ENCODE peak calls at places on chromosome 15, in ten cellular contexts. One of them, this sample, is unnamed.

GRCh38 chr15:88470625-88471372 is 3.3 kb downstream of the MRPS11 start:
- DNase-seq in NCI-H460: no peak
- DNase-seq in heart left ventricle: no peak
- DNase-seq in sigmoid colon: no peak
- DNase-seq in stimulated activated CD8-positive, alpha-beta memory T cell treated with anti-CD3 and anti-CD28 coated beads, Interleukin-15, amount 100 ng/mL, for 4 hours: no peak
- DNase-seq in GM23248: no peak
- DNase-seq in central memory CD4-positive, alpha-beta T cell: no peak
- DNase-seq in IMR-90: no peak
- DNase-seq in endothelial cell: no peak
- DNase-seq in HTR-8/SVneo: no peak
- DNase-seq in this sample: no peak

GRCh38 chr15:52338891-52339290 is 43.3 kb upstream of the MYO5C start:
- DNase-seq in NCI-H460: no peak
- DNase-seq in heart left ventricle: no peak
- DNase-seq in sigmoid colon: no peak
- DNase-seq in stimulated activated CD8-positive, alpha-beta memory T cell treated with anti-CD3 and anti-CD28 coated beads, Interleukin-15, amount 100 ng/mL, for 4 hours: no peak
- DNase-seq in GM23248: no peak
- DNase-seq in central memory CD4-positive, alpha-beta T cell: no peak
- DNase-seq in IMR-90: no peak
- DNase-seq in endothelial cell: no peak
- DNase-seq in HTR-8/SVneo: no peak
- DNase-seq in this sample: no peak

GRCh38 chr15:32919749-32920414 is 202.1 kb downstream of the GREM1 start:
- DNase-seq in NCI-H460: no peak
- DNase-seq in heart left ventricle: no peak
- DNase-seq in sigmoid colon: no peak
- DNase-seq in stimulated activated CD8-positive, alpha-beta memory T cell treated with anti-CD3 and anti-CD28 coated beads, Interleukin-15, amount 100 ng/mL, for 4 hours: no peak
- DNase-seq in GM23248: peak
- DNase-seq in central memory CD4-positive, alpha-beta T cell: no peak
- DNase-seq in IMR-90: peak
- DNase-seq in endothelial cell: no peak
- DNase-seq in HTR-8/SVneo: no peak
- DNase-seq in this sample: no peak

GRCh38 chr15:78768531-78769408 is 42.5 kb downstream of the ADAMTS7 start:
- DNase-seq in NCI-H460: no peak
- DNase-seq in heart left ventricle: no peak
- DNase-seq in sigmoid colon: peak
- DNase-seq in stimulated activated CD8-positive, alpha-beta memory T cell treated with anti-CD3 and anti-CD28 coated beads, Interleukin-15, amount 100 ng/mL, for 4 hours: no peak
- DNase-seq in GM23248: no peak
- DNase-seq in central memory CD4-positive, alpha-beta T cell: no peak
- DNase-seq in IMR-90: no peak
- DNase-seq in endothelial cell: no peak
- DNase-seq in HTR-8/SVneo: no peak
- DNase-seq in this sample: no peak

GRCh38 chr15:101444015-101444414 is 45.5 kb downstream of the PCSK6 start:
- DNase-seq in NCI-H460: no peak
- DNase-seq in heart left ventricle: no peak
- DNase-seq in sigmoid colon: peak
- DNase-seq in stimulated activated CD8-positive, alpha-beta memory T cell treated with anti-CD3 and anti-CD28 coated beads, Interleukin-15, amount 100 ng/mL, for 4 hours: no peak
- DNase-seq in GM23248: no peak
- DNase-seq in central memory CD4-positive, alpha-beta T cell: no peak
- DNase-seq in IMR-90: no peak
- DNase-seq in endothelial cell: no peak
- DNase-seq in HTR-8/SVneo: no peak
- DNase-seq in this sample: no peak

GRCh38 chr15:64773606-64774555 is 1.5 kb downstream of the RBPMS2 start:
- DNase-seq in NCI-H460: no peak
- DNase-seq in heart left ventricle: no peak
- DNase-seq in sigmoid colon: peak
- DNase-seq in stimulated activated CD8-positive, alpha-beta memory T cell treated with anti-CD3 and anti-CD28 coated beads, Interleukin-15, amount 100 ng/mL, for 4 hours: no peak
- DNase-seq in GM23248: no peak
- DNase-seq in central memory CD4-positive, alpha-beta T cell: no peak
- DNase-seq in IMR-90: no peak
- DNase-seq in endothelial cell: no peak
- DNase-seq in HTR-8/SVneo: no peak
- DNase-seq in this sample: no peak

GRCh38 chr15:77525907-77526581 is 105.4 kb downstream of the HMG20A start:
- DNase-seq in NCI-H460: no peak
- DNase-seq in heart left ventricle: no peak
- DNase-seq in sigmoid colon: peak
- DNase-seq in stimulated activated CD8-positive, alpha-beta memory T cell treated with anti-CD3 and anti-CD28 coated beads, Interleukin-15, amount 100 ng/mL, for 4 hours: no peak
- DNase-seq in GM23248: no peak
- DNase-seq in central memory CD4-positive, alpha-beta T cell: no peak
- DNase-seq in IMR-90: no peak
- DNase-seq in endothelial cell: no peak
- DNase-seq in HTR-8/SVneo: no peak
- DNase-seq in this sample: no peak

GRCh38 chr15:101043911-101044624 is 124.9 kb downstream of the LRRK1 start:
- DNase-seq in NCI-H460: no peak
- DNase-seq in heart left ventricle: no peak
- DNase-seq in sigmoid colon: peak
- DNase-seq in stimulated activated CD8-positive, alpha-beta memory T cell treated with anti-CD3 and anti-CD28 coated beads, Interleukin-15, amount 100 ng/mL, for 4 hours: no peak
- DNase-seq in GM23248: no peak
- DNase-seq in central memory CD4-positive, alpha-beta T cell: no peak
- DNase-seq in IMR-90: no peak
- DNase-seq in endothelial cell: peak
- DNase-seq in HTR-8/SVneo: no peak
- DNase-seq in this sample: no peak

GRCh38 chr15:99857836-99858235 is 124.6 kb upstream of the LYSMD4 start:
- DNase-seq in NCI-H460: no peak
- DNase-seq in heart left ventricle: no peak
- DNase-seq in sigmoid colon: no peak
- DNase-seq in stimulated activated CD8-positive, alpha-beta memory T cell treated with anti-CD3 and anti-CD28 coated beads, Interleukin-15, amount 100 ng/mL, for 4 hours: no peak
- DNase-seq in GM23248: no peak
- DNase-seq in central memory CD4-positive, alpha-beta T cell: no peak
- DNase-seq in IMR-90: no peak
- DNase-seq in endothelial cell: no peak
- DNase-seq in HTR-8/SVneo: no peak
- DNase-seq in this sample: peak

GRCh38 chr15:41659190-41659589 is 1.0 kb upstream of the MGA start:
- DNase-seq in NCI-H460: no peak
- DNase-seq in heart left ventricle: no peak
- DNase-seq in sigmoid colon: no peak
- DNase-seq in stimulated activated CD8-positive, alpha-beta memory T cell treated with anti-CD3 and anti-CD28 coated beads, Interleukin-15, amount 100 ng/mL, for 4 hours: no peak
- DNase-seq in GM23248: no peak
- DNase-seq in central memory CD4-positive, alpha-beta T cell: no peak
- DNase-seq in IMR-90: no peak
- DNase-seq in endothelial cell: no peak
- DNase-seq in HTR-8/SVneo: no peak
- DNase-seq in this sample: no peak

GRCh38 chr15:53872410-53872809 is 105.8 kb upstream of the UNC13C start:
- DNase-seq in NCI-H460: no peak
- DNase-seq in heart left ventricle: no peak
- DNase-seq in sigmoid colon: no peak
- DNase-seq in stimulated activated CD8-positive, alpha-beta memory T cell treated with anti-CD3 and anti-CD28 coated beads, Interleukin-15, amount 100 ng/mL, for 4 hours: no peak
- DNase-seq in GM23248: no peak
- DNase-seq in central memory CD4-positive, alpha-beta T cell: no peak
- DNase-seq in IMR-90: no peak
- DNase-seq in endothelial cell: no peak
- DNase-seq in HTR-8/SVneo: no peak
- DNase-seq in this sample: peak

GRCh38 chr15:37995461-37996347 is 61.3 kb downstream of the TMCO5A start:
- DNase-seq in NCI-H460: peak
- DNase-seq in heart left ventricle: no peak
- DNase-seq in sigmoid colon: no peak
- DNase-seq in stimulated activated CD8-positive, alpha-beta memory T cell treated with anti-CD3 and anti-CD28 coated beads, Interleukin-15, amount 100 ng/mL, for 4 hours: no peak
- DNase-seq in GM23248: peak
- DNase-seq in central memory CD4-positive, alpha-beta T cell: no peak
- DNase-seq in IMR-90: peak
- DNase-seq in endothelial cell: peak
- DNase-seq in HTR-8/SVneo: peak
- DNase-seq in this sample: peak

GRCh38 chr15:91866371-91866905 is 12.9 kb downstream of the SLCO3A1 start:
- DNase-seq in NCI-H460: no peak
- DNase-seq in heart left ventricle: no peak
- DNase-seq in sigmoid colon: no peak
- DNase-seq in stimulated activated CD8-positive, alpha-beta memory T cell treated with anti-CD3 and anti-CD28 coated beads, Interleukin-15, amount 100 ng/mL, for 4 hours: no peak
- DNase-seq in GM23248: peak
- DNase-seq in central memory CD4-positive, alpha-beta T cell: peak
- DNase-seq in IMR-90: peak
- DNase-seq in endothelial cell: no peak
- DNase-seq in HTR-8/SVneo: no peak
- DNase-seq in this sample: peak

GRCh38 chr15:55586808-55587207 is 1.3 kb downstream of the PYGO1 start:
- DNase-seq in NCI-H460: no peak
- DNase-seq in heart left ventricle: no peak
- DNase-seq in sigmoid colon: no peak
- DNase-seq in stimulated activated CD8-positive, alpha-beta memory T cell treated with anti-CD3 and anti-CD28 coated beads, Interleukin-15, amount 100 ng/mL, for 4 hours: no peak
- DNase-seq in GM23248: peak
- DNase-seq in central memory CD4-positive, alpha-beta T cell: no peak
- DNase-seq in IMR-90: peak
- DNase-seq in endothelial cell: no peak
- DNase-seq in HTR-8/SVneo: no peak
- DNase-seq in this sample: no peak

GRCh38 chr15:52529289-52529929 is 729 bp upstream of the MYO5A start:
- DNase-seq in NCI-H460: no peak
- DNase-seq in heart left ventricle: no peak
- DNase-seq in sigmoid colon: no peak
- DNase-seq in stimulated activated CD8-positive, alpha-beta memory T cell treated with anti-CD3 and anti-CD28 coated beads, Interleukin-15, amount 100 ng/mL, for 4 hours: no peak
- DNase-seq in GM23248: no peak
- DNase-seq in central memory CD4-positive, alpha-beta T cell: no peak
- DNase-seq in IMR-90: no peak
- DNase-seq in endothelial cell: no peak
- DNase-seq in HTR-8/SVneo: peak
- DNase-seq in this sample: no peak

GRCh38 chr15:38781196-38781595 is 216.6 kb upstream of the RASGRP1 start:
- DNase-seq in NCI-H460: no peak
- DNase-seq in heart left ventricle: no peak
- DNase-seq in sigmoid colon: no peak
- DNase-seq in stimulated activated CD8-positive, alpha-beta memory T cell treated with anti-CD3 and anti-CD28 coated beads, Interleukin-15, amount 100 ng/mL, for 4 hours: no peak
- DNase-seq in GM23248: peak
- DNase-seq in central memory CD4-positive, alpha-beta T cell: no peak
- DNase-seq in IMR-90: no peak
- DNase-seq in endothelial cell: no peak
- DNase-seq in HTR-8/SVneo: no peak
- DNase-seq in this sample: peak

GRCh38 chr15:51024735-51025453 is 69.8 kb downstream of the TNFAIP8L3 start:
- DNase-seq in NCI-H460: no peak
- DNase-seq in heart left ventricle: no peak
- DNase-seq in sigmoid colon: no peak
- DNase-seq in stimulated activated CD8-positive, alpha-beta memory T cell treated with anti-CD3 and anti-CD28 coated beads, Interleukin-15, amount 100 ng/mL, for 4 hours: no peak
- DNase-seq in GM23248: peak
- DNase-seq in central memory CD4-positive, alpha-beta T cell: no peak
- DNase-seq in IMR-90: peak
- DNase-seq in endothelial cell: no peak
- DNase-seq in HTR-8/SVneo: no peak
- DNase-seq in this sample: peak

GRCh38 chr15:70347766-70348558 is 250.2 kb upstream of the TLE3 start:
- DNase-seq in NCI-H460: no peak
- DNase-seq in heart left ventricle: no peak
- DNase-seq in sigmoid colon: no peak
- DNase-seq in stimulated activated CD8-positive, alpha-beta memory T cell treated with anti-CD3 and anti-CD28 coated beads, Interleukin-15, amount 100 ng/mL, for 4 hours: no peak
- DNase-seq in GM23248: peak
- DNase-seq in central memory CD4-positive, alpha-beta T cell: no peak
- DNase-seq in IMR-90: no peak
- DNase-seq in endothelial cell: no peak
- DNase-seq in HTR-8/SVneo: no peak
- DNase-seq in this sample: no peak

GRCh38 chr15:98763179-98763578 is 114.8 kb downstream of the IGF1R start:
- DNase-seq in NCI-H460: no peak
- DNase-seq in heart left ventricle: no peak
- DNase-seq in sigmoid colon: no peak
- DNase-seq in stimulated activated CD8-positive, alpha-beta memory T cell treated with anti-CD3 and anti-CD28 coated beads, Interleukin-15, amount 100 ng/mL, for 4 hours: no peak
- DNase-seq in GM23248: no peak
- DNase-seq in central memory CD4-positive, alpha-beta T cell: no peak
- DNase-seq in IMR-90: no peak
- DNase-seq in endothelial cell: no peak
- DNase-seq in HTR-8/SVneo: no peak
- DNase-seq in this sample: no peak

GRCh38 chr15:98834976-98835375 is 172.6 kb downstream of the PGPEP1L start:
- DNase-seq in NCI-H460: no peak
- DNase-seq in heart left ventricle: no peak
- DNase-seq in sigmoid colon: no peak
- DNase-seq in stimulated activated CD8-positive, alpha-beta memory T cell treated with anti-CD3 and anti-CD28 coated beads, Interleukin-15, amount 100 ng/mL, for 4 hours: no peak
- DNase-seq in GM23248: no peak
- DNase-seq in central memory CD4-positive, alpha-beta T cell: no peak
- DNase-seq in IMR-90: no peak
- DNase-seq in endothelial cell: no peak
- DNase-seq in HTR-8/SVneo: no peak
- DNase-seq in this sample: no peak

GRCh38 chr15:44045661-44046060 is 149.4 kb downstream of the FRMD5 start:
- DNase-seq in NCI-H460: no peak
- DNase-seq in heart left ventricle: no peak
- DNase-seq in sigmoid colon: no peak
- DNase-seq in stimulated activated CD8-positive, alpha-beta memory T cell treated with anti-CD3 and anti-CD28 coated beads, Interleukin-15, amount 100 ng/mL, for 4 hours: no peak
- DNase-seq in GM23248: no peak
- DNase-seq in central memory CD4-positive, alpha-beta T cell: no peak
- DNase-seq in IMR-90: no peak
- DNase-seq in endothelial cell: no peak
- DNase-seq in HTR-8/SVneo: no peak
- DNase-seq in this sample: no peak

GRCh38 chr15:63509933-63510547 is 5.6 kb downstream of the USP3 start:
- DNase-seq in NCI-H460: no peak
- DNase-seq in heart left ventricle: no peak
- DNase-seq in sigmoid colon: no peak
- DNase-seq in stimulated activated CD8-positive, alpha-beta memory T cell treated with anti-CD3 and anti-CD28 coated beads, Interleukin-15, amount 100 ng/mL, for 4 hours: no peak
- DNase-seq in GM23248: peak
- DNase-seq in central memory CD4-positive, alpha-beta T cell: no peak
- DNase-seq in IMR-90: peak
- DNase-seq in endothelial cell: no peak
- DNase-seq in HTR-8/SVneo: no peak
- DNase-seq in this sample: peak

GRCh38 chr15:61888074-61888780 is 172.0 kb downstream of the VPS13C start:
- DNase-seq in NCI-H460: no peak
- DNase-seq in heart left ventricle: no peak
- DNase-seq in sigmoid colon: no peak
- DNase-seq in stimulated activated CD8-positive, alpha-beta memory T cell treated with anti-CD3 and anti-CD28 coated beads, Interleukin-15, amount 100 ng/mL, for 4 hours: no peak
- DNase-seq in GM23248: no peak
- DNase-seq in central memory CD4-positive, alpha-beta T cell: no peak
- DNase-seq in IMR-90: peak
- DNase-seq in endothelial cell: no peak
- DNase-seq in HTR-8/SVneo: no peak
- DNase-seq in this sample: no peak

GRCh38 chr15:52208306-52208946 is 17.2 kb upstream of the GNB5 start:
- DNase-seq in NCI-H460: peak
- DNase-seq in heart left ventricle: no peak
- DNase-seq in sigmoid colon: peak
- DNase-seq in stimulated activated CD8-positive, alpha-beta memory T cell treated with anti-CD3 and anti-CD28 coated beads, Interleukin-15, amount 100 ng/mL, for 4 hours: peak
- DNase-seq in GM23248: peak
- DNase-seq in central memory CD4-positive, alpha-beta T cell: peak
- DNase-seq in IMR-90: peak
- DNase-seq in endothelial cell: peak
- DNase-seq in HTR-8/SVneo: peak
- DNase-seq in this sample: peak

GRCh38 chr15:65766422-65767263 is 25.4 kb downstream of the DENND4A start:
- DNase-seq in NCI-H460: no peak
- DNase-seq in heart left ventricle: no peak
- DNase-seq in sigmoid colon: no peak
- DNase-seq in stimulated activated CD8-positive, alpha-beta memory T cell treated with anti-CD3 and anti-CD28 coated beads, Interleukin-15, amount 100 ng/mL, for 4 hours: no peak
- DNase-seq in GM23248: no peak
- DNase-seq in central memory CD4-positive, alpha-beta T cell: no peak
- DNase-seq in IMR-90: peak
- DNase-seq in endothelial cell: no peak
- DNase-seq in HTR-8/SVneo: no peak
- DNase-seq in this sample: peak

GRCh38 chr15:80328496-80328895 is 75.7 kb upstream of the ARNT2 start:
- DNase-seq in NCI-H460: no peak
- DNase-seq in heart left ventricle: no peak
- DNase-seq in sigmoid colon: no peak
- DNase-seq in stimulated activated CD8-positive, alpha-beta memory T cell treated with anti-CD3 and anti-CD28 coated beads, Interleukin-15, amount 100 ng/mL, for 4 hours: no peak
- DNase-seq in GM23248: no peak
- DNase-seq in central memory CD4-positive, alpha-beta T cell: no peak
- DNase-seq in IMR-90: no peak
- DNase-seq in endothelial cell: no peak
- DNase-seq in HTR-8/SVneo: no peak
- DNase-seq in this sample: no peak

GRCh38 chr15:64009241-64009640 is 37.0 kb downstream of the DAPK2 start:
- DNase-seq in NCI-H460: no peak
- DNase-seq in heart left ventricle: no peak
- DNase-seq in sigmoid colon: no peak
- DNase-seq in stimulated activated CD8-positive, alpha-beta memory T cell treated with anti-CD3 and anti-CD28 coated beads, Interleukin-15, amount 100 ng/mL, for 4 hours: no peak
- DNase-seq in GM23248: peak
- DNase-seq in central memory CD4-positive, alpha-beta T cell: no peak
- DNase-seq in IMR-90: no peak
- DNase-seq in endothelial cell: no peak
- DNase-seq in HTR-8/SVneo: no peak
- DNase-seq in this sample: peak

GRCh38 chr15:59632714-59633113 is 21.1 kb downstream of the GCNT3 start:
- DNase-seq in NCI-H460: peak
- DNase-seq in heart left ventricle: no peak
- DNase-seq in sigmoid colon: no peak
- DNase-seq in stimulated activated CD8-positive, alpha-beta memory T cell treated with anti-CD3 and anti-CD28 coated beads, Interleukin-15, amount 100 ng/mL, for 4 hours: no peak
- DNase-seq in GM23248: peak
- DNase-seq in central memory CD4-positive, alpha-beta T cell: no peak
- DNase-seq in IMR-90: no peak
- DNase-seq in endothelial cell: peak
- DNase-seq in HTR-8/SVneo: peak
- DNase-seq in this sample: peak

This sample was measured in epithelial cell of esophagus.